ENCODE peak calls at places on chromosome 19, in ten cellular contexts. G is lower lobe of right lung; C is H9; F is CD4-positive, alpha-beta memory T cell; E is uterus; M is stomach; Q is aorta; O is ascending aorta; U is HCT116; B is AG04450. X is an unnamed sample.

GRCh38 chr19:615619-616018 is 17.7 kb downstream of the POLRMT start:
- DNase-seq in G (no peak), C (no peak), F (no peak), E (no peak), M (no peak), Q (no peak), O (no peak), U (no peak), B (no peak), X (no peak)

GRCh38 chr19:1910169-1910568 is 5.0 kb downstream of the ADAT3 start:
- DNase-seq in G (peak; percentile 48), C (no peak), F (no peak), E (no peak), M (no peak), Q (no peak), O (no peak), U (no peak), B (no peak), X (no peak)

GRCh38 chr19:2081873-2082810 is 14.0 kb downstream of the MOB3A start:
- DNase-seq in G (peak; percentile 85), C (no peak), F (peak; percentile 85), E (no peak), M (peak; percentile 50), Q (peak; percentile 64), O (no peak), U (no peak), B (no peak), X (no peak)

GRCh38 chr19:16325161-16325527 is 518 bp downstream of the KLF2 start:
- DNase-seq in G (peak; percentile 76), C (peak; percentile 46), F (no peak), E (peak; percentile 52), M (no peak), Q (no peak), O (no peak), U (no peak), B (no peak), X (peak; percentile 47)

GRCh38 chr19:56750658-56751057 is 79.1 kb upstream of the ZNF835 start:
- DNase-seq in G (no peak), C (no peak), F (no peak), E (no peak), M (no peak), Q (no peak), O (no peak), U (no peak), B (no peak), X (no peak)

GRCh38 chr19:35005256-35005977 is 5.3 kb downstream of the GRAMD1A start:
- DNase-seq in G (peak; percentile 28), C (no peak), F (no peak), E (no peak), M (no peak), Q (no peak), O (no peak), U (no peak), B (no peak), X (no peak)

GRCh38 chr19:40219721-40220276 is 1.6 kb upstream of the TTC9B start:
- DNase-seq in G (no peak), C (no peak), F (no peak), E (no peak), M (no peak), Q (no peak), O (no peak), U (peak; percentile 76), B (no peak), X (no peak)

GRCh38 chr19:58398087-58398486 is 2.6 kb downstream of the RNF225 start:
- DNase-seq in G (no peak), C (no peak), F (no peak), E (no peak), M (no peak), Q (peak; percentile 13), O (no peak), U (no peak), B (no peak), X (no peak)

GRCh38 chr19:4594199-4594598 is 34.7 kb upstream of the SEMA6B start:
- DNase-seq in G (no peak), C (no peak), F (no peak), E (no peak), M (no peak), Q (no peak), O (no peak), U (no peak), B (no peak), X (no peak)

GRCh38 chr19:4591296-4591695 is 31.8 kb upstream of the SEMA6B start:
- DNase-seq in G (no peak), C (no peak), F (no peak), E (no peak), M (no peak), Q (no peak), O (no peak), U (no peak), B (no peak), X (no peak)

GRCh38 chr19:4589579-4590410 is 30.3 kb upstream of the SEMA6B start:
- DNase-seq in G (no peak), C (no peak), F (no peak), E (no peak), M (no peak), Q (no peak), O (no peak), U (no peak), B (no peak), X (no peak)

GRCh38 chr19:4590559-4590958 is 31.1 kb upstream of the SEMA6B start:
- DNase-seq in G (no peak), C (no peak), F (no peak), E (no peak), M (no peak), Q (no peak), O (no peak), U (no peak), B (no peak), X (no peak)

DNA sequence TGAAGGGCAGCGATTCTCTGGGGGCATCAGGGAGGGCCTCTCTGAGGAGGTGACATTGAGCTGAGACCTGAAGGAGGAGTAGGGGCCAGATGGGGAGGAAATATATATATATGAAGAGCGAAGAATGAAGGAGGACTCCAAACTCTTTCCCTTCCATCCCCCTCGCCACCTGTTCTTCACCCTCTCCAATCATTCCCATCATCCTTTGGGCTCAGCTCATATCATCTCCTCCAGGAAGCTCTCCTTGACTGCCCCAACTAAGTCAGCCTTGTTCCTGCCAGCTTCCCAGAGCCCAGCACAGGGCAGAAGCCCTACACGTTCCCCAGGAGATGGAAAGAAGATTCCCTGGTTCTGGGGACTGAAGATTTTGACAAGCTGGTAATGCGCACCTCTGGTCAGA is 33.0 kb upstream of the SEMA6B start:
- DNase-seq in G (no peak), C (no peak), F (no peak), E (no peak), M (no peak), Q (no peak), O (no peak), U (no peak), B (no peak), X (no peak)
- H3K27me3 ChIP-seq in G (peaks cover 64% of the 10 kb centered on the region), C (no peaks in the 10 kb centered on the region), F (peaks cover 5% of the 10 kb centered on the region), E (no peaks in the 10 kb centered on the region), M (peaks cover 36% of the 10 kb centered on the region), Q (no peaks in the 10 kb centered on the region), O (peaks cover 8% of the 10 kb centered on the region), U (no peaks in the 10 kb centered on the region), B (peaks cover 9% of the 10 kb centered on the region), X (peaks cover 21% of the 10 kb centered on the region)

DNA sequence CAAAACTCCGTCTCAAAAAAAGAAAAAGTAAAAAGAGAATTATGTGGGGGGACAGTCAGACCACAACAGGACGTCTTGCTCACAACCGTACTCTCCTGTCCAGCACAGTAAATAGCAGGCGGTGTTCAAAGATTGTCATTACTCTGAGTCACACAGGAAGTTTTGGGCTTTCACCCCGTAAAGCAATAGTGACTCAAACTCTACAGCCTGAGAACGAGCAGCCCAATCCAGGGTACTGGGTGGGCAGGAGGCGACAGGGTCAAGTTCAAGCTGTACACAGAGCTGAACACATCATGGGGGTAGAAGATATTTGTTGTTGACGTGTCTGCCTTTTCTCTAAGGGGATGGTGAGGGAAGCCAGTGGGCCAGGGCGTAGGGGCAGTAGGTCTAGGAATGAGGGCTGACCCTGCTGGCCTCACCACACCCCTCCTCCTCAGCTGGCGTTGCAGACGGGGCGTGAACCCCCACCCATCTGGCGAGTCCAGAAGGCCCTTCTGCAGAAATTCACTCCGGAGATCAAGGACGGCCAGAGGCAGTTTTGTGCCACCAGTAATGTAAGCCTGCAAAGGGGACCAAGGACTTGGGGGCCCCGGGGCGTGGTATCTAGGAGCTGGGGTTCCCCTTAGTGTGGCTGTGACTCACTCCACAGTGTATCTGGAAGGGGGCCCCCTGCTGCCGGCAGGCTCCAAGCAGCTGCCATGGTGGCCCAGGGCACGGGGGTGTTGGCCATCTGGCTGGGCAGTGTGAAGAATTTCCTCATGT is 23.3 kb downstream of the PRR12 start:
- DNase-seq in G (no peak), C (no peak), F (no peak), E (no peak), M (no peak), Q (no peak), O (no peak), U (no peak), B (peak; percentile 27), X (no peak)
- H3K27ac ChIP-seq in G (no peak overlapping the region), C (no peak overlapping the region), F (no peak overlapping the region), E (no peak overlapping the region), M (no peak overlapping the region), Q (no peak overlapping the region), O (peak overlapping the region; percentile 26), U (peak overlapping the region; percentile 69), B (peak overlapping the region; percentile 70), X (no peak overlapping the region)

GRCh38 chr19:12990853-12991252 is 4.4 kb upstream of the NFIX start:
- DNase-seq in G (no peak), C (no peak), F (no peak), E (no peak), M (no peak), Q (no peak), O (no peak), U (no peak), B (no peak), X (no peak)

GRCh38 chr19:12991296-12991695 is 4.0 kb upstream of the NFIX start:
- DNase-seq in G (no peak), C (no peak), F (no peak), E (no peak), M (no peak), Q (no peak), O (no peak), U (no peak), B (no peak), X (no peak)

GRCh38 chr19:12994701-12995595 is at the start of gene NFIX:
- DNase-seq in G (peak; percentile 78), C (no peak), F (peak; percentile 59), E (peak; percentile 81), M (peak; percentile 78), Q (peak; percentile 92), O (no peak), U (no peak), B (no peak), X (peak; percentile 27)

GRCh38 chr19:12993562-12993961 is 1.7 kb upstream of the NFIX start:
- DNase-seq in G (no peak), C (no peak), F (no peak), E (no peak), M (no peak), Q (no peak), O (no peak), U (no peak), B (no peak), X (no peak)

DNA sequence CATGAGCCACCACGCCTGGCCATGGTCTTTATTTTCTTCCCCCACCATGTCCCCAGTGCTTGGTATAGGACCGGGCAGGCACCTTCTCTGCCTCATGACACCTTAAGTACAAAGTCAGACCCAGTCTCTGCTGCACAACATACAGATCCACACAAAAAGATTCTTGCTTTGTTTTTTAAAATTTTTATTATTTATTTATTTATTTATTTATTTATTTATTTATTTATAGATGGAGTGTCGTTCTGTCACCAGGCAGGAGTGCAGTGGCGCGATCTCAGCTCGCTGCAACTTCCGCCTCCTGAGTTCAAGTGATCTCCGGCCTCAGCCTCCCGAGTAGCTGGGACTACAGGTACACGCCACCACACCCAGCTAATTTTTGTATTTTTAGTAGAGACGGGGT is 2.5 kb upstream of the NFIX start:
- DNase-seq in G (no peak), C (no peak), F (no peak), E (no peak), M (no peak), Q (no peak), O (no peak), U (no peak), B (no peak), X (no peak)
- H3K27me3 ChIP-seq in G (no peaks in the 10 kb centered on the region), C (peaks cover 47% of the 10 kb centered on the region), F (no peaks in the 10 kb centered on the region), E (no peaks in the 10 kb centered on the region), M (peaks cover 6% of the 10 kb centered on the region), Q (no peaks in the 10 kb centered on the region), O (no peaks in the 10 kb centered on the region), U (no peaks in the 10 kb centered on the region), B (no peaks in the 10 kb centered on the region), X (no peaks in the 10 kb centered on the region)

DNA sequence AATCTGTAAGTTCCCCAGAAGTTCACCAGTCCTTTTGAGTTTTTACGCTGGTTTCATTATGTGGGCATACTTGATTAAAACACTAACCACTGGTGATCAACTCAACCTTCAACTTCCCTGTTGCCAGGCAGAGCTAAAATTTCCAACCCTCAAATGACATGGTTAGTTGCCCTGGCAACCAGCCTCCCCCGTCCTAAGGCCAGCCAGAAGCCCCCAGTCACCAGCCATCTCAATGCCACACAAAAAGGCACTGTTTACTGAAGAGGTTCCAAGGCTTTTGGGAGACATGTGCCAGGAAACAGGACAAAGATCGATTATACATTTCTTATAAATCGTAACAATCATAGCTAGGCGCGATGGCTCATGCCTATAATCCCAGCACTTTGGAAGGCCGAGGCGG is 1.6 kb downstream of the ZNF649 start:
- DNase-seq in G (no peak), C (no peak), F (no peak), E (no peak), M (no peak), Q (no peak), O (no peak), U (no peak), B (no peak), X (no peak)
- H3K27ac ChIP-seq in G (no peak overlapping the region), C (no peak overlapping the region), F (no peak overlapping the region), E (no peak overlapping the region), M (no peak overlapping the region), Q (no peak overlapping the region), O (no peak overlapping the region), U (no peak overlapping the region), B (no peak overlapping the region), X (no peak overlapping the region)